ENCODE peak calls at places on chromosomes 3 and 15, in six cellular contexts. O is Peyer's patch, C is endodermal cell, Y is SJSA1, D is right lobe of liver, G is IMR-90. T is an unnamed sample. For H3K4me1, the result is how much of the 10 kb centered on the place peaks cover.

GRCh38 chr15:85642693-85643058 is 152.0 kb downstream of the KLHL25 start:
- DNase-seq in D (no peak), O (no peak), Y (no peak), C (no peak), G (peak), T (no peak)

GRCh38 chr3:47780727-47781325 is 867 bp downstream of the SMARCC1 start:
- DNase-seq in Y (no peak), O (no peak), D (no peak), G (peak), C (no peak), T (no peak)

GRCh38 chr15:95538693-95539092 is 791.8 kb upstream of the NR2F2 start:
- DNase-seq in Y (no peak), G (no peak), O (no peak), C (no peak), D (no peak), T (no peak)

GRCh38 chr3:184757010-184757651 is 45.3 kb upstream of the MAGEF1 start:
- DNase-seq in C (peak), O (no peak), Y (peak), G (peak), D (no peak), T (no peak)

GRCh38 chr3:139718415-139718814 is 40.6 kb upstream of the NMNAT3 start:
- DNase-seq in O (no peak), G (peak), C (peak), D (no peak), Y (peak), T (no peak)

GRCh38 chr15:84604804-84605203 is 4.0 kb downstream of the ZSCAN2 start:
- DNase-seq in Y (no peak), D (no peak), C (no peak), G (peak), O (no peak), T (no peak)

GRCh38 chr3:37441689-37442088 is 267.3 kb upstream of the LRRFIP2 start:
- DNase-seq in C (no peak), O (no peak), D (no peak), G (no peak), Y (no peak), T (no peak)

GRCh38 chr3:125121246-125122010 is 65.6 kb upstream of the HEG1 start:
- DNase-seq in Y (no peak), D (no peak), O (no peak), G (no peak), C (peak), T (peak)

GRCh38 chr3:69013256-69014021 is at the start of gene EOGT:
- DNase-seq in O (peak), G (peak), C (peak), Y (peak), D (peak), T (peak)

GRCh38 chr3:143808999-143809700 is 39.1 kb downstream of the SLC9A9 start:
- DNase-seq in G (peak), O (no peak), D (no peak), C (no peak), Y (no peak), T (no peak)

GRCh38 chr15:50256188-50257041 is 9.1 kb downstream of the HDC start:
- DNase-seq in Y (peak), C (no peak), O (no peak), D (no peak), G (peak), T (no peak)

GRCh38 chr3:58563386-58564035 is 13.7 kb downstream of the FAM107A start:
- DNase-seq in D (no peak), C (peak), O (no peak), Y (peak), G (no peak), T (no peak)

GRCh38 chr15:27077790-27078189 is 106.8 kb downstream of the GABRG3 start:
- DNase-seq in Y (no peak), C (no peak), G (no peak), D (no peak), O (no peak), T (no peak)

GRCh38 chr15:83362706-83363105 is 78.2 kb upstream of the BNC1 start:
- DNase-seq in Y (no peak), C (no peak), D (no peak), O (no peak), G (no peak), T (no peak)

GRCh38 chr3:79139395-79140060 is 628.3 kb downstream of the ROBO1 start:
- DNase-seq in D (no peak), Y (no peak), C (no peak), O (no peak), G (peak), T (no peak)

GRCh38 chr3:127682576-127682975 is 9.8 kb downstream of the ABTB1 start:
- DNase-seq in C (peak), Y (no peak), G (no peak), O (peak), D (peak), T (no peak)

GRCh38 chr3:52176951-52177700 is 20.8 kb upstream of the ALAS1 start:
- DNase-seq in C (no peak), Y (no peak), D (peak), G (no peak), O (no peak), T (no peak)

GRCh38 chr15:36422631-36423030 is 156.8 kb upstream of the CDIN1 start:
- DNase-seq in G (no peak), Y (no peak), O (no peak), D (no peak), C (no peak), T (no peak)

GRCh38 chr3:131020122-131020693 is 6.4 kb downstream of the ASTE1 start:
- DNase-seq in Y (no peak), D (no peak), C (peak), G (no peak), O (no peak), T (no peak)

GRCh38 chr15:62492900-62493299 is 327.8 kb upstream of the C2CD4B start:
- DNase-seq in C (no peak), D (no peak), Y (no peak), O (no peak), G (no peak), T (no peak)

DNA sequence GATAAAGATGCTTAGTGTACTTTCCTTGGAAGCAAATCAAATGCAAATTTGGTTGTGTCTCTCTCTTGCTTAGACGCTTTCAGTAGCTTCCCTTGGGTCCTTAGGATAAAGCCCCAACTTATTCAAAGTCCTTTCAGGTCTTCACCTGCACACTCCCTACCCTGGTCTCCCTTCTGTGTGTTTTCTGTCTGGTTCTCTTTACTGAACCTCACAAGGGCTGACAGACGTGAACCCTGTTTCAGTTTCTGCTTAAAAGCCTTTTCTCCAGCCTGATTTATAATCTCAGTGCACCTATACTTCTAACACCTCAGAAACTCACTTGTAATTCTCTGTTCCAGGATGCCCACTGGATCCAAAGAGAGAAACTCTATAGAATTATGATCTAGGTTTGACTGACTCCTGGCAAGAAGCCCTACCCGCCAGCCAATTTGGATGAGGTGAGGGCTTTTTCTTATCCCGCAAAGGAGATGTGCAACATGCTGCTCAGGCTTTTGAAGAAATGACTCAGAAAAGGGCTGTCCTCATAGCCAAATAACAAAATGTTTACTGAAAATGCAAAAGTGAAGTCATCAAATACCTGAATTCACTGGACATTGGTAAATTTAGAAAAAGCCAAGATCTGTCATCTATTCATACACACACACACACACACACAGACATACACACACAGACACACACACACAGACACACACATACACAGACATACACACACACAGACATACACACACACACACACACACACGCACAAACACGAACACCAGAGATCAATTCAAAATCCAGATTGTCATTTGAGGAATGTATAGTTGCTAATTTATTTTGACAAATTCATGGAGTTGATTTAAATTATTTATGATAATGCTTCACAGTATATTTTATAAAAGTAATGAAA is 102.4 kb upstream of the EOMES start:
- DNase-seq in D (no peak), G (no peak), Y (no peak), C (no peak), O (no peak), T (no peak)
- H3K4me1 ChIP-seq in D (under half), G (under half), Y (under half), C (under half), O (under half), T (under half)

DNA sequence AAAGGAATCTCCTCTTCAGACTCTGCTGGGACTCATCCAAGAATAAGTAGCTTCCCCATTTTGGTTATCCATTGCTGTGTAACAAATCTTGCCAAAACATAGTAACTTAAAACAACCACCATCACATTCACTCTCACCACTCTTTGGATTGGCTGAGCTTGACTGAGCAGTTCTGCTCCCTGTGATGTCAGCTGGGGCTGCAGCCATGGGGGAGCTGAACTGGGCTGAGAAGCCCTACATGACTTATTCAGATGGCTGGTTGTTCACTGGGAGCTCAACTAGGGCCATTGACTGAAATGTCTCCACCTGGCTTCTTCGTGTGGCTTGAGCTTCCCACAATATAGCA is 36.9 kb upstream of the CDV3 start:
- DNase-seq in D (no peak), O (no peak), C (no peak), Y (no peak), G (no peak), T (no peak)
- H3K4me3 ChIP-seq in D (no peak), O (no peak), C (no peak), Y (no peak), G (no peak), T (no peak)

GRCh38 chr3:159775372-159775961 is 213.2 kb upstream of the IL12A start:
- DNase-seq in G (peak), C (peak), Y (peak), D (no peak), O (no peak), T (no peak)

GRCh38 chr3:159770998-159771397 is 217.6 kb upstream of the IL12A start:
- DNase-seq in D (no peak), Y (no peak), O (no peak), C (no peak), G (peak), T (no peak)

GRCh38 chr3:159771865-159772611 is 216.6 kb upstream of the IL12A start:
- DNase-seq in O (no peak), Y (no peak), G (no peak), C (no peak), D (no peak), T (no peak)

GRCh38 chr3:159776779-159777178 is 211.9 kb upstream of the IL12A start:
- DNase-seq in Y (no peak), O (no peak), C (no peak), D (no peak), G (no peak), T (no peak)

DNA sequence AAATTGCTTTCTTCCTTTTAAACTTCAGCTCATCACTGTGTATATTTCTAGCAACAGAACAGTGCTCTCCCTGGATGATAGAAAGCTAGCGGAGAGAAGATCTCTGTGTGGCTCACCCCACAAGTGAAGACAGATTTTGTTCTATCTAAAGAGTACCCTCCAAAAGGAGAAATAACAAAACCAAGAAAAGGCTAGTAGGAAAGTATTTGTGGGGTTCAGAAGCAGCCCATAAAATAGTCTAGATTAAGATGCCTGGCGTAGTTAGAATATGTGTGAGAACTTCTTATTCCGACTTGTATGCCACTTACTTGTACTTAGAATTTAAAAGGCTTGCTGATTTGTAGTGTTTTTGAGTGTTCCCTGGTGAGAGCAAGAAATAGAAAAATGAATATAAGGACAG is 214.9 kb upstream of the IL12A start:
- DNase-seq in Y (no peak), D (no peak), O (no peak), G (no peak), C (no peak), T (no peak)
- H3K27ac ChIP-seq in Y (no peak), D (no peak), O (no peak), G (no peak), C (no peak), T (no peak)

GRCh38 chr3:159865042-159865579 is 123.5 kb upstream of the IL12A start:
- DNase-seq in C (no peak), O (no peak), D (no peak), G (peak), Y (no peak), T (no peak)
- H3K4me1 ChIP-seq in C (under half), O (under half), D (under half), G (under half), Y (under half), T (under half)

GRCh38 chr3:151813777-151814176 is at the start of gene AADAC:
- DNase-seq in O (no peak), G (peak), C (no peak), D (no peak), Y (no peak), T (no peak)
- H3K4me3 ChIP-seq in O (no peak), G (no peak), C (no peak), D (peak), Y (no peak), T (no peak)

GRCh38 chr15:45638641-45639040 is 3.8 kb downstream of the SQOR start:
- DNase-seq in C (no peak), G (no peak), O (no peak), D (no peak), Y (no peak), T (no peak)

GRCh38 chr15:45634442-45635190 is at the start of gene SQOR:
- DNase-seq in D (peak), G (peak), C (peak), Y (peak), O (peak), T (peak)

GRCh38 chr15:45635763-45636292 is 999 bp downstream of the SQOR start:
- DNase-seq in O (no peak), C (no peak), D (no peak), Y (no peak), G (no peak), T (no peak)

GRCh38 chr15:45635191-45635638 is 386 bp downstream of the SQOR start:
- DNase-seq in Y (no peak), G (no peak), D (peak), C (no peak), O (peak), T (peak)

GRCh38 chr15:45637552-45638033 is 2.8 kb downstream of the SQOR start:
- DNase-seq in O (no peak), D (no peak), Y (no peak), G (peak), C (peak), T (peak)
- H3K27ac ChIP-seq in O (peak), D (peak), Y (peak), G (peak), C (no peak), T (peak)

DNA sequence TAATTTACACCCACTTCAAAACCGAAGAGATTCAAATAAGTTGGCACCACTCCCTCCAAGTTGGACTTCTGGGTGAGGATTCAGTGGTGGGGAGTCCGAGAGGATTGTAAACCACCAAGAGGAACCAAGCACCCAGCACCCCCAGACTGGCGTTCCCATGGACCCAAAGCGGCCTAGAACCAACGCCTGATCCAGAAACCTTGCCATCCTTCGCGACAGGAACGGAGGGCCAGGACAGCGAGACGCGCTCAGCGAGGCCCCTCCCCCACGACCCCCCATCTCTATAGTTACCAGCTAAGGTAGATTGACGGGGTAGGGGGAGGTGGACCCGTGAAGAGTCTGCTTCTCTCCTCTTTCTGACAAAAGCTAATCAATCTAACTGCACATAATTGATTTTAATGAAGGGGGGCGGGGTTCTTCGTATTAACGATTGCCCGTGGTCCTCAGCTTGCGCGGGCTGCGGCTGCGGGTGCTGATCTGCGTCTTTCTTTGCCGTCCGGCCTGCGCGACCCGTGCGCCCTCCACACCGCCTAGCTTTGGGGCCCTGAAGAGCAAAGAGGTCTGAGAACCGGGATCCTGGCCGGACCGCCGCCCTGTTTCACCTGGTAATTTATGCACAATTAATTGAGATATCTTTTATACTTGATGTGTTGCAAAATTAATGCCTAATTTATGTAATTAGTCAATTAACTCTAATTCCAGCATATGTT is 10.9 kb upstream of the FOXB1 start:
- DNase-seq in G (no peak), C (no peak), D (no peak), Y (no peak), O (no peak), T (no peak)
- H3K4me1 ChIP-seq in G (under half), C (under half), D (under half), Y (under half), O (under half), T (under half)

GRCh38 chr3:25428950-25429349 is 887 bp downstream of the RARB start:
- DNase-seq in C (no peak), D (no peak), O (no peak), G (no peak), Y (no peak), T (no peak)
- H3K4me3 ChIP-seq in C (peak), D (peak), O (no peak), G (no peak), Y (peak), T (no peak)

GRCh38 chr3:128910006-128910405 is 30.6 kb downstream of the ACAD9 start:
- DNase-seq in C (peak), G (no peak), Y (no peak), O (no peak), D (no peak), T (no peak)
- H3K27ac ChIP-seq in C (no peak), G (no peak), Y (no peak), O (no peak), D (no peak), T (no peak)

DNA sequence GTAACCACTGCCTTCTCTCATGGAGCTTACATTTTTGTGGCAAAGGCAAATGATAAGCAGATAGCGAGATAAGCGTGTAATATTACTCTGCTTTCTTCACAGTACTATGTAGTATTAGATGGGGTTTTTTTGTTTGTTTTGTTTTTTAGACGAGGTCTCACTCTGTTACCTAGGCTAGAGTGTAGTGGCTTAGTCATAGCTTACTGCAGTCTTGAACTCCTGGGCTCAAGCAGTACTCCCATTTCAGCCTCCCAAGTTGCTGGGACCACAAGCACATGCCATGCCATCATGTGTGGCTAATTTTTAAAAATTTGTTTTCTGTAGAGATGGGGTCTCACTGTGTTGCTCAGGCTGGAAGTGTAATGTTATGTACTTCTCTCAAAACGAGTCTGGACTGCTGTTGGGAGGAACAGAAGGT is 22.9 kb downstream of the MBNL1 start:
- DNase-seq in D (no peak), O (no peak), Y (peak), G (peak), C (no peak), T (no peak)
- H3K4me1 ChIP-seq in D (under half), O (under half), Y (half or more), G (under half), C (under half), T (half or more)

T was measured in CD8-positive, alpha-beta T cell.